ENCODE peak calls at places on chromosomes 3 and 15, in ten cellular contexts. S is fibroblast of lung; F is T-helper 1 cell; D is brain pericyte; Z is hypothalamus; W is activated naive CD8-positive, alpha-beta T cell treated with anti-CD3 and anti-CD28 coated beads, Interleukin-2, amount 10 ng/mL, durations not matched to agents 7 days and 5 days; B is activated T-cell treated with anti-CD3 and anti-CD28 coated beads for 24 hours; Q is PC-9; M is omental fat pad; U is upper lobe of left lung. V is an unnamed sample.

GRCh38 chr3:5162102-5162501 is 25.4 kb upstream of the EDEM1 start:
- DNase-seq in S (peak), F (no peak), D (no peak), Z (no peak), W (no peak), B (no peak), Q (peak), M (no peak), U (no peak), V (no peak)

GRCh38 chr3:42874749-42875148 is 930 bp downstream of the CYP8B1 start:
- DNase-seq in S (no peak), F (no peak), D (no peak), Z (no peak), W (no peak), B (no peak), Q (no peak), M (no peak), U (no peak), V (no peak)

GRCh38 chr3:146382386-146382785 is 87.0 kb downstream of the PLSCR2 start:
- DNase-seq in S (peak), F (no peak), D (no peak), Z (no peak), W (no peak), B (no peak), Q (peak), M (no peak), U (no peak), V (no peak)

GRCh38 chr15:100172356-100173024 is 169.3 kb downstream of the ADAMTS17 start:
- DNase-seq in S (no peak), F (no peak), D (no peak), Z (no peak), W (no peak), B (no peak), Q (peak), M (no peak), U (no peak), V (no peak)

GRCh38 chr3:46010519-46011113 is 15.0 kb upstream of the FYCO1 start:
- DNase-seq in S (no peak), F (no peak), D (no peak), Z (no peak), W (no peak), B (no peak), Q (no peak), M (no peak), U (no peak), V (no peak)

GRCh38 chr3:128280466-128281455 is 127.5 kb downstream of the EEFSEC start:
- DNase-seq in S (no peak), F (no peak), D (no peak), Z (no peak), W (no peak), B (no peak), Q (no peak), M (no peak), U (no peak), V (no peak)

GRCh38 chr3:193190387-193190786 is 50.6 kb upstream of the PLAAT1 start:
- DNase-seq in S (no peak), F (no peak), D (no peak), Z (no peak), W (no peak), B (no peak), Q (no peak), M (no peak), U (peak), V (no peak)

GRCh38 chr3:72446406-72447058 is 401.7 kb downstream of the SHQ1 start:
- DNase-seq in S (peak), F (no peak), D (no peak), Z (peak), W (no peak), B (no peak), Q (no peak), M (no peak), U (peak), V (no peak)

GRCh38 chr15:50767332-50767861 is 1.9 kb upstream of the SPPL2A start:
- DNase-seq in S (no peak), F (no peak), D (no peak), Z (no peak), W (no peak), B (no peak), Q (no peak), M (no peak), U (peak), V (no peak)

GRCh38 chr15:72006382-72006781 is 111.6 kb downstream of the MYO9A start:
- DNase-seq in S (no peak), F (no peak), D (no peak), Z (no peak), W (no peak), B (no peak), Q (no peak), M (no peak), U (no peak), V (no peak)

GRCh38 chr3:134481166-134481565 is 4.6 kb downstream of the ANAPC13 start:
- DNase-seq in S (no peak), F (no peak), D (no peak), Z (no peak), W (no peak), B (no peak), Q (no peak), M (no peak), U (no peak), V (no peak)